ENCODE peak calls at places on chromosomes 16 and 17, in five cellular contexts. R, L, P, Y and I are unnamed samples.

GRCh38 chr17:16443390-16444257 is 28.3 kb downstream of the TRPV2 start:
- DNase-seq in Y (no peak), L (no peak), R (no peak), P (no peak), I (no peak)

GRCh38 chr17:50943575-50943933 is 77.4 kb upstream of the TOB1 start:
- DNase-seq in L (no peak), R (no peak), P (no peak), Y (peak), I (no peak)

GRCh38 chr16:65756163-65756562 is 610.3 kb upstream of the CDH5 start:
- DNase-seq in P (no peak), L (no peak), R (no peak), Y (no peak), I (no peak)

GRCh38 chr17:49547566-49547965 is 28.1 kb upstream of the NXPH3 start:
- DNase-seq in P (no peak), R (no peak), Y (no peak), L (no peak), I (no peak)

GRCh38 chr16:51407921-51408320 is 256.9 kb upstream of the SALL1 start:
- DNase-seq in Y (no peak), L (no peak), R (no peak), P (no peak), I (no peak)

GRCh38 chr17:19301274-19301946 is 61.1 kb downstream of the B9D1 start:
- DNase-seq in P (no peak), Y (peak), L (no peak), R (no peak), I (no peak)

GRCh38 chr16:83953796-83954576 is 946 bp downstream of the OSGIN1 start:
- DNase-seq in L (no peak), Y (no peak), P (peak), R (peak), I (no peak)

GRCh38 chr16:3646348-3646920 is 8.1 kb upstream of the DNASE1 start:
- DNase-seq in L (no peak), Y (no peak), R (no peak), P (no peak), I (peak)

GRCh38 chr17:73493212-73493814 is 150.9 kb downstream of the SDK2 start:
- DNase-seq in Y (no peak), L (no peak), R (no peak), P (peak), I (no peak)

GRCh38 chr16:10521681-10522274 is 58.6 kb downstream of the EMP2 start:
- DNase-seq in P (no peak), R (peak), L (peak), Y (peak), I (no peak)

GRCh38 chr17:60640503-60640902 is 37.1 kb upstream of the BCAS3 start:
- DNase-seq in P (no peak), R (no peak), Y (no peak), L (no peak), I (no peak)

GRCh38 chr17:20896153-20896649 is 146.6 kb downstream of the USP22 start:
- DNase-seq in Y (peak), L (peak), P (no peak), R (no peak), I (no peak)

GRCh38 chr16:47538472-47538871 is 77.3 kb downstream of the PHKB start:
- DNase-seq in R (no peak), P (no peak), Y (no peak), L (no peak), I (no peak)

GRCh38 chr17:20315821-20316220 is 151.5 kb downstream of the LGALS9B start:
- DNase-seq in P (no peak), Y (no peak), L (no peak), R (peak), I (no peak)

GRCh38 chr17:43006639-43007551 is at the start of gene IFI35:
- DNase-seq in P (no peak), L (peak), Y (peak), R (peak), I (peak)

GRCh38 chr17:16377804-16378400 is 3.0 kb upstream of the UBB start:
- DNase-seq in R (peak), L (no peak), Y (no peak), P (no peak), I (peak)

GRCh38 chr17:20302191-20302917 is 165.0 kb downstream of the LGALS9B start:
- DNase-seq in P (no peak), R (no peak), L (peak), Y (no peak), I (no peak)

GRCh38 chr16:87570938-87571867 is 31.1 kb upstream of the JPH3 start:
- DNase-seq in L (peak), P (no peak), R (peak), Y (peak), I (no peak)

GRCh38 chr16:55508271-55508921 is 476 bp upstream of the LPCAT2 start:
- DNase-seq in P (no peak), R (no peak), L (no peak), Y (no peak), I (no peak)

GRCh38 chr17:60065136-60065535 is 13.6 kb downstream of the HEATR6 start:
- DNase-seq in R (peak), L (no peak), P (no peak), Y (no peak), I (no peak)

GRCh38 chr16:53232826-53233529 is 178.2 kb downstream of the CHD9 start:
- DNase-seq in P (no peak), Y (no peak), R (peak), L (no peak), I (no peak)

GRCh38 chr16:29312835-29313558 is 93.5 kb downstream of the NPIPB11 start:
- DNase-seq in L (no peak), Y (no peak), R (no peak), P (no peak), I (no peak)

GRCh38 chr17:73952498-73953205 is 250.8 kb upstream of the RPL38 start:
- DNase-seq in R (no peak), P (no peak), L (peak), Y (no peak), I (no peak)

GRCh38 chr17:67779098-67779672 is 46.1 kb upstream of the BPTF start:
- DNase-seq in P (no peak), L (no peak), Y (no peak), R (peak), I (no peak)

GRCh38 chr16:8660841-8661301 is 13.5 kb upstream of the ABAT start:
- DNase-seq in Y (peak), L (peak), R (peak), P (no peak), I (no peak)

GRCh38 chr16:53285236-53285635 is 149.0 kb upstream of the RBL2 start:
- DNase-seq in L (no peak), Y (no peak), R (no peak), P (no peak), I (no peak)

GRCh38 chr17:2803971-2804370 is 7.7 kb downstream of the RAP1GAP2 start:
- DNase-seq in R (no peak), P (no peak), L (no peak), Y (no peak), I (no peak)

GRCh38 chr17:45155029-45155428 is 6.6 kb upstream of the HEXIM2 start:
- DNase-seq in R (no peak), L (no peak), P (no peak), Y (peak), I (no peak)

GRCh38 chr17:82370471-82371332 is 863 bp upstream of the UTS2R start:
- DNase-seq in P (no peak), Y (no peak), R (no peak), L (no peak), I (no peak)

GRCh38 chr17:77535435-77535834 is 394.7 kb downstream of the SEC14L1 start:
- DNase-seq in Y (peak), R (no peak), P (no peak), L (no peak), I (no peak)

GRCh38 chr16:79847569-79847968 is 247.0 kb upstream of the MAF start:
- DNase-seq in L (no peak), Y (no peak), P (no peak), R (no peak), I (no peak)

GRCh38 chr16:85157813-85158701 is 45.8 kb upstream of the CIBAR2 start:
- DNase-seq in R (no peak), Y (no peak), P (no peak), L (no peak), I (no peak)

GRCh38 chr16:75019007-75019406 is 20.2 kb downstream of the ZNRF1 start:
- DNase-seq in P (no peak), Y (no peak), R (no peak), L (no peak), I (no peak)

GRCh38 chr17:82003411-82004381 is 19.0 kb downstream of the CENPX start:
- DNase-seq in R (peak), L (no peak), Y (peak), P (peak), I (peak)

GRCh38 chr16:8730335-8730915 is 56.0 kb downstream of the ABAT start:
- DNase-seq in Y (no peak), L (peak), R (no peak), P (peak), I (peak)

GRCh38 chr17:50833396-50834125 is 1.8 kb upstream of the WFIKKN2 start:
- DNase-seq in Y (no peak), R (no peak), L (no peak), P (no peak), I (no peak)

GRCh38 chr16:9458816-9459215 is 367.4 kb downstream of the HAPSTR1 start:
- DNase-seq in Y (no peak), R (no peak), P (no peak), L (no peak), I (no peak)

GRCh38 chr16:61233718-61234117 is 802.5 kb downstream of the CDH8 start:
- DNase-seq in Y (no peak), L (no peak), P (no peak), R (no peak), I (no peak)

GRCh38 chr16:66070140-66070887 is 296.2 kb upstream of the CDH5 start:
- DNase-seq in L (peak), P (no peak), R (peak), Y (peak), I (no peak)

GRCh38 chr16:4680673-4681470 is 12.5 kb upstream of the NUDT16L1 start:
- DNase-seq in L (peak), P (no peak), Y (no peak), R (no peak), I (no peak)
- H3K27ac ChIP-seq in L (peak), P (peak), Y (no peak), R (no peak), I (peak)

GRCh38 chr17:41754066-41754465 is 19.6 kb upstream of the HAP1 start:
- DNase-seq in L (no peak), Y (no peak), P (no peak), R (no peak), I (no peak)

GRCh38 chr17:41762841-41763240 is 23.7 kb downstream of the JUP start:
- DNase-seq in P (no peak), Y (no peak), R (no peak), L (no peak), I (no peak)

GRCh38 chr17:41762391-41762790 is 24.1 kb downstream of the JUP start:
- DNase-seq in P (no peak), L (no peak), R (no peak), Y (no peak), I (no peak)

GRCh38 chr17:41760878-41761277 is 25.6 kb downstream of the JUP start:
- DNase-seq in L (no peak), P (no peak), R (no peak), Y (no peak), I (no peak)

GRCh38 chr17:41758601-41759000 is 24.2 kb upstream of the HAP1 start:
- DNase-seq in L (no peak), R (no peak), P (no peak), Y (no peak), I (no peak)
- H3K27ac ChIP-seq in L (no peak), R (no peak), P (no peak), Y (no peak), I (no peak)

GRCh38 chr17:4233668-4234258 is 30.0 kb downstream of the ANKFY1 start:
- DNase-seq in Y (no peak), R (no peak), P (no peak), L (no peak), I (no peak)
- H3K27ac ChIP-seq in Y (peak), R (peak), P (no peak), L (no peak), I (peak)

GRCh38 chr16:56637814-56638750 is at the start of gene MT1A:
- DNase-seq in Y (peak), L (peak), R (peak), P (no peak), I (no peak)

GRCh38 chr16:56636616-56637413 is 1.7 kb upstream of the MT1A start:
- DNase-seq in R (no peak), P (no peak), Y (no peak), L (no peak), I (no peak)

GRCh38 chr16:56640076-56640475 is 1.6 kb downstream of the MT1A start:
- DNase-seq in P (no peak), Y (no peak), R (no peak), L (no peak), I (no peak)

GRCh38 chr16:56641166-56641565 is 2.7 kb downstream of the MT1A start:
- DNase-seq in Y (no peak), R (no peak), P (no peak), L (no peak), I (no peak)

GRCh38 chr16:56639045-56639444 is 579 bp downstream of the MT1A start:
- DNase-seq in P (no peak), Y (no peak), R (no peak), L (no peak), I (no peak)
- H3K27ac ChIP-seq in P (no peak), Y (no peak), R (no peak), L (no peak), I (no peak)

GRCh38 chr17:8965394-8966168 is at the start of gene PIK3R5:
- DNase-seq in L (peak), R (no peak), P (no peak), Y (peak), I (no peak)
- H3K27ac ChIP-seq in L (peak), R (no peak), P (no peak), Y (no peak), I (no peak)

DNA sequence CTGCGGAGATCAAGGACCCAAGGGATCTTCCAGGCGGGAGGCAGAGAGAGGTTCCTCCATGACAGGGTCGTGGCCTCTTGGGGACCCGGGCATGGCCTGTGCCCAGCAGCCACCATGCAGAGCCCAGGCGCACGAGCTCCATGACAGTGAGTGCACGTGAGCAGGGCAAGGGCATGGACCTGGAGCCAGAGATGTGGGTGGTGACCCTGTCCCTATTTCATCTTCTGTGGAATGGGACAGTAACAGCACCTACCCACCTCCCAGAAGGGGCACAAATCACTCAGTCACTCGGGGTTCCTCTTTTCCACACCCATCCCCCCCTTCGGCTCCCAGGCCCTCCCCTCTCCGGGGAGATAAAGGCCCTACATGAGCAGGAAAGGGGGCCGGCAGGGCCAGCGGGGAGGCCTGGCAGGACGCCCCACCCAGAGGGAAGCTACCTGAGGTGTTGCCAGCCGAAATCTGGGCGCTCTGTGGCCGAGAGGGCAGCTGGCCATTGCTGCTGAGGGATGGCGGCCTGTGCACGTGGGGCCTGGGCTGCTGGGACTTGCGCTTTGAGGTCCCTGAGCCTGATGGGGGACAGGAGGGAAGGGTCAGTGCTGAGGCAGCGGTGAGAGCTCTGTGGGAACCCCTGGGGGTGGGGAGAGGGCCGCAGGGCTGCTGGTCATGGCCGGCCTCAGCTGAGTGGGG is 10.4 kb downstream of the UBALD2 start:
- DNase-seq in P (no peak), R (no peak), L (no peak), Y (no peak), I (no peak)
- H3K27ac ChIP-seq in P (no peak), R (no peak), L (no peak), Y (no peak), I (no peak)

GRCh38 chr16:88616736-88617135 is 21.6 kb upstream of the IL17C start:
- DNase-seq in R (no peak), L (no peak), Y (no peak), P (no peak), I (no peak)

GRCh38 chr16:88618182-88618955 is 20.0 kb upstream of the IL17C start:
- DNase-seq in L (no peak), P (no peak), Y (no peak), R (no peak), I (no peak)

GRCh38 chr16:88619859-88620655 is 18.3 kb upstream of the IL17C start:
- DNase-seq in P (no peak), L (no peak), Y (no peak), R (peak), I (no peak)

GRCh38 chr16:88617268-88618031 is 20.9 kb upstream of the IL17C start:
- DNase-seq in L (no peak), P (no peak), Y (no peak), R (no peak), I (no peak)

DNA sequence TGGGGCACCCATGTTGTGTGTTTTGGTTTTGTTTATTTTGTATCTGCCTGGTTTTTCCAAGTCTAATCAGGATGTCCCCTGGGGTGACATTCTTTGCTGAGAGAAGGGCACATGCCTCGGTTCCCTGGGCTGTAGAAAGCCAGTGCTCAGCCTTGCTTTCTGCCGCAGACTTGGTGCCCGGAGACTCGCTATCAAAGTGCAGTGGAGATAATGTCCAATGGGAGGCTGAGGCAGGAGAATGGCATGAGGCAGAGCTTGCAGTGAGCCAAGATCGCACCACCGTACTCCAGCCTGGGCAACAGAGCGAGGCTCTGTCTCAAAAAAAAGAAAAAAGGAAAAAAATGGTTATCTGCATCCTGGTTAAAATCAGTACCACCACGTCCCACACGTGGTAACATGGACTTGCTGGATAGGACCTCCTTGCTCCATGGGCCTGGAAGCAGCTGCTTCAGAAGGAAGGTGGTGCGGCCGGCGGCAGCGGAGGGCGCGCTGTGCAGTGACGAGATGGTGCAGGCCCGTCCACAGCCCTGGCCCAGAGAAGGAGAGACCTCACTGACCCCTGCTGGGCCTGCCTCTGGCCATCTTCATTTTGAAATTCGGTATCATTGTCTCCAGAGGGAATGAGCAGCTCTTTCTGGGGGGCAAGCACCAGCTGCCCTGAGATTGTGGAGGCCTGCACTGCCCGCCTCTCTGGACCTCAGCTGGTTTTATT is 19.3 kb upstream of the IL17C start:
- DNase-seq in L (no peak), Y (no peak), P (no peak), R (no peak), I (no peak)
- H3K27ac ChIP-seq in L (no peak), Y (no peak), P (no peak), R (no peak), I (no peak)

DNA sequence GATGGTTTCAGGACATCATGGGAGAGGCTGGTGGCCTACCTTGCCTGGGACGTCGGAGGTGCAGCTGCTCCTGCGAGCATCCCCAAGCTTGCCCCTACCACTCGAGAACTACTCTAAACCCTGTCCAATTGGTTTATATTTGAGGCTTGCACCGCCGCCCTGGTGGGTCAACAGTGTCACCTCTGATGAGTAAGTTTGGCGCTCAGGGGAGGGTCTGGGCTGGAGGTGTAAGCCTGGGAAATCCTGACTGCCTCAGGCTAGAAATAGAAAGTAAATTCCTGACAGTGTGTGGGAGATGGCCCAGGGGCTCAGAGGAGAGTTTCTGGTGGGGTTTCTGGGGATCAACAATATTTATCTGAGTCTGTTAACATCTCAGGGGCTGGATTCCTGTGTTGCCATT is 48.2 kb downstream of the CCDC42 start:
- DNase-seq in P (no peak), L (no peak), R (peak), Y (no peak), I (no peak)
- H3K27ac ChIP-seq in P (no peak), L (no peak), R (peak), Y (peak), I (no peak)

DNA sequence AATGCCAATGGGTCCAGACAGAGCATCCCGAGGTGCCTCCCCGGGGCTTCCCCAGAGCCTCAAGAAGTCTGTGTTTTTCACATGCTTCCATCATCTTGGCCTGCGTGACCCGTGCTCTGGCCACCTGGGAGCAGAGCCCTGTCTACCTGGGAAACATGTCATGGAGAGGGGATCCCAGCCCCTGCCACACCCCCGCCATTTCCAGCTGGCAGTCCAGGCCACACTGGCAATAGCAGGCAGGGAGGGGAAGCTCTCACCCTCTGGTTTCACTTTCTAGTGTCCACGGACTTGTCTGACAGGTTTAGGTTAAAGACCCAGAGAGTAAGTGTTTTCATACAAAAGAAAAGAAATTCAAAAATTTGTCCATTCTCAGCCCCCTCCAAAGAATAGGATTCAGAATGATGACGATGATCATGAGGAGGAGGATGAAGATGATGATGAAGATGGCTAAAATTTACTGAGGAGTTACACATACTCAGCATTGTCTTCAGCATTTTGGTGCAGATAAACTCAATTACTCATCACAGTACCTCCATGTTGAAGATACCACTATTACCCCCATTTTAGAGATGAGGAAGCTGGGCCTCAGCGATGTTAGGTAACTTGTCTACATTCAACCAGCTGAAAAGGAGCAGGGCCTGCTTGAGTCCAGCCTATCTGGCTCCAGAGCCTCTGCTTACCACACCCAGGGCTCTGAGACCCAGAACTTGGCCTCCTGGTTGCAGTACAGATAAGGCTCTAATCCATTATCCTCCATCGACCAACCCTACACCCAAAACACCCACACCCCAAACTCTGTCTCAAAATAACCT is 9.2 kb downstream of the SMIM5 start:
- DNase-seq in P (no peak), Y (no peak), R (no peak), L (no peak), I (no peak)
- H3K27ac ChIP-seq in P (peak), Y (no peak), R (no peak), L (peak), I (peak)